ENCODE peak calls at places on chromosomes 11 and 22, in four cellular contexts. I is astrocyte, W is aorta, U is testis. T is an unnamed sample.

GRCh38 chr11:34502949-34503348 is 10.6 kb downstream of the ELF5 start:
- DNase-seq in I (peak; percentile 25), W (no peak), U (no peak), T (no peak)

GRCh38 chr22:28051787-28052356 is 132.8 kb upstream of the PITPNB start:
- DNase-seq in I (no peak), W (peak; percentile 92), U (peak; percentile 79), T (peak; percentile 79)

GRCh38 chr22:43996170-43996980 is 27.7 kb upstream of the PARVB start:
- DNase-seq in I (no peak), W (peak; percentile 84), U (peak; percentile 71), T (no peak)

GRCh38 chr22:20966883-20967696 is at the start of gene AIFM3:
- DNase-seq in I (no peak), W (no peak), U (no peak), T (no peak)

GRCh38 chr22:43826142-43827093 is 14.3 kb upstream of the EFCAB6 start:
- DNase-seq in I (peak; percentile 77), W (peak; percentile 64), U (peak; percentile 50), T (peak; percentile 75)

GRCh38 chr11:70281114-70281729 is 10.7 kb downstream of the PPFIA1 start:
- DNase-seq in I (peak; percentile 63), W (peak; percentile 76), U (peak; percentile 44), T (no peak)

GRCh38 chr11:6626971-6627761 is 7.9 kb upstream of the TPP1 start:
- DNase-seq in I (no peak), W (no peak), U (no peak), T (no peak)

GRCh38 chr22:44023404-44024287 is 456 bp upstream of the PARVB start:
- DNase-seq in I (peak; percentile 30), W (peak; percentile 84), U (peak; percentile 54), T (peak; percentile 65)

GRCh38 chr22:30453731-30454510 is 17.9 kb downstream of the SEC14L3 start:
- DNase-seq in I (no peak), W (peak; percentile 55), U (peak; percentile 67), T (no peak)

GRCh38 chr11:68106165-68106940 is 14.8 kb downstream of the CHKA start:
- DNase-seq in I (no peak), W (no peak), U (peak; percentile 77), T (peak; percentile 76)

GRCh38 chr11:119100246-119100959 is 1.2 kb downstream of the DPAGT1 start:
- DNase-seq in I (peak; percentile 33), W (no peak), U (no peak), T (peak; percentile 45)

GRCh38 chr11:103532133-103532788 is 423.0 kb downstream of the DYNC2H1 start:
- DNase-seq in I (peak; percentile 85), W (no peak), U (no peak), T (no peak)

DNA sequence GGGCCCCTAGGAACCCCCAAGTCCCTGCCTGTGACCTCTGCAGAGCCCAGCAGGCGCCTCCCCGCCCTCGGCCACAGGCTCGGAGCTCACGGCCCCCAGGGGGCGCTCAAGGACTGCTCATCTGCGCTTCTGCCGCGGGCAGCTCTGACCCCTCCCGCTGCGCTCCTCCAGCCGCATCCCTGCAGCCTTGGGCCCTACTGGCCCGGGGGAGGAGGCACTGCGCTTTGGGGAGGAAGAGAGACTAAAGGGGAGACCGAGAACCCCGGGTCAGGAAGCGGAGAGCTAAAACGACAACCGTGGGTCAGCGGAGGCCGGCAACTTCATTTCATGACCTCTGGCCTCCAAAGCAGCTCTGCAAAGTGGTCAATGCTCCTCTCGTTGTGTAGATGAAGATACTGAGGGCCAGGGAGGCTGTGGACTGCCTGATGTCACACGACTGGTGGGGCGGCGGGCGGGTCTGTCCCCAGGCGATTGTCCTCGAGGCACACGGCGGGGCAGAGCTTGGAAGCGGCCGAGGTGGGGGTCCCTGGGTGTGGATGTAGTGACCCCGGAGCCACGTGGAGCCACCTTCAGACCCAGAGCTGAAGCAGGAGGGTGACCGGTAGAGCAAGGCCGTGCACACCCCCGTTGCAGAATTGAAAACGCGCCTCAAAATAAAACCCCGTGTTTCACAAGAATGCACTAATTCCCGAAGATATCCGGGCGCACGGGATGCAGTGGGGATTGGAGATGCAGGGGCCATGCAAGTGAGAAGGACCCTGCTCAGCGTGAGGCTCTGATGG is 2.7 kb upstream of the KRTAP5-6 start:
- DNase-seq in I (peak; percentile 38), W (peak; percentile 98), U (peak; percentile 92), T (peak; percentile 94)
- H3K4me3 ChIP-seq in I (peak overlapping the region; percentile 35), W (no peak overlapping the region), U (peak overlapping the region; percentile 50), T (no peak overlapping the region)

DNA sequence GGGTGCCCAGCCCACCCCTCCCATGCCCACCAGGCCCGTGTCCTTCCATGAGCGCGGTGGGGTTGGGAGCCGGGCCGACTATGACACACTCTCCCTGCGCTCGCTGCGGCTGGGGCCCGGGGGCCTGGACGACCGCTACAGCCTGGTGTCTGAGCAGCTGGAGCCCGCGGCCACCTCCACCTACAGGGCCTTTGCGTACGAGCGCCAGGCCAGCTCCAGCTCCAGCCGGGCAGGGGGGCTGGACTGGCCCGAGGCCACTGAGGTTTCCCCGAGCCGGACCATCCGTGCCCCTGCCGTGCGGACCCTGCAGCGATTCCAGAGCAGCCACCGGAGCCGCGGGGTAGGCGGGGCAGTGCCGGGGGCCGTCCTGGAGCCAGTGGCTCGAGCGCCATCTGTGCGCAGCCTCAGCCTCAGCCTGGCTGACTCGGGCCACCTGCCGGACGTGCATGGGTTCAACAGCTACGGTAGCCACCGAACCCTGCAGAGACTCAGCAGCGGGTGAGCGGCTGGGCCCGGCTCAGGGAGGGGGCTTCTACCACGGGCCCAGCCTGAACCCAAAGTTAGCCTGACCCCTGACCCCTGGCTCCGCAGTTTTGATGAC is 3.0 kb downstream of the PKP3 start:
- DNase-seq in I (peak; percentile 52), W (peak; percentile 89), U (peak; percentile 79), T (no peak)
- H3K4me3 ChIP-seq in I (peak overlapping the region; percentile 52), W (no peak overlapping the region), U (no peak overlapping the region), T (no peak overlapping the region)

GRCh38 chr22:49448546-49448945 is 379.1 kb downstream of the BRD1 start:
- DNase-seq in I (no peak), W (peak; percentile 51), U (peak; percentile 44), T (no peak)
- H3K4me3 ChIP-seq in I (no peak overlapping the region), W (no peak overlapping the region), U (no peak overlapping the region), T (no peak overlapping the region)

GRCh38 chr11:116833491-116833815 is 3.7 kb downstream of the APOC3 start:
- DNase-seq in I (no peak), W (no peak), U (no peak), T (no peak)
- H3K4me3 ChIP-seq in I (no peak overlapping the region), W (no peak overlapping the region), U (no peak overlapping the region), T (no peak overlapping the region)

T was measured in hepatocyte.